ENCODE peak calls at places on chromosomes 12 and 14, in ten cellular contexts. M is GM12878; L is HL-60; C is AG09309; V is coronary artery; G is AG10803; X is choroid plexus epithelial cell; E is CD8-positive, alpha-beta memory T cell; J is tibial nerve; Y is effector memory CD4-positive, alpha-beta T cell. A is an unnamed sample.

GRCh38 chr12:57893460-57894353 is 47.2 kb upstream of the CTDSP2 start:
- DNase-seq in M (no peak), L (peak; percentile 83), C (peak; percentile 88), V (peak; percentile 96), G (peak; percentile 97), X (peak; percentile 95), E (no peak), J (peak; percentile 85), Y (no peak), A (no peak)

GRCh38 chr12:43044241-43044640 is 454.7 kb upstream of the PRICKLE1 start:
- DNase-seq in M (no peak), L (no peak), C (peak; percentile 35), V (no peak), G (peak; percentile 16), X (peak; percentile 37), E (no peak), J (no peak), Y (no peak), A (no peak)

GRCh38 chr12:27493260-27493935 is 30.6 kb upstream of the PPFIBP1 start:
- DNase-seq in M (no peak), L (no peak), C (no peak), V (no peak), G (no peak), X (peak; percentile 43), E (no peak), J (no peak), Y (no peak), A (no peak)

GRCh38 chr12:77724367-77724957 is 106.2 kb upstream of the NAV3 start:
- DNase-seq in M (no peak), L (no peak), C (peak; percentile 13), V (no peak), G (peak; percentile 45), X (peak; percentile 82), E (no peak), J (no peak), Y (no peak), A (no peak)

GRCh38 chr12:71460850-71461609 is 21.4 kb downstream of the LGR5 start:
- DNase-seq in M (no peak), L (no peak), C (no peak), V (no peak), G (no peak), X (no peak), E (no peak), J (no peak), Y (no peak), A (no peak)

GRCh38 chr12:109666068-109666467 is 47.6 kb upstream of the FAM222A start:
- DNase-seq in M (no peak), L (no peak), C (no peak), V (no peak), G (no peak), X (no peak), E (no peak), J (no peak), Y (no peak), A (no peak)

GRCh38 chr14:32514236-32514635 is 185.1 kb downstream of the AKAP6 start:
- DNase-seq in M (no peak), L (no peak), C (no peak), V (no peak), G (no peak), X (peak; percentile 38), E (no peak), J (no peak), Y (no peak), A (no peak)

GRCh38 chr12:65525501-65526141 is 247.1 kb downstream of the MSRB3 start:
- DNase-seq in M (no peak), L (no peak), C (peak; percentile 84), V (no peak), G (peak; percentile 96), X (no peak), E (no peak), J (no peak), Y (no peak), A (no peak)

GRCh38 chr14:99260652-99261551 is 11.1 kb downstream of the BCL11B start:
- DNase-seq in M (no peak), L (no peak), C (no peak), V (no peak), G (no peak), X (no peak), E (peak; percentile 56), J (no peak), Y (no peak), A (no peak)

GRCh38 chr14:99258341-99258781 is 13.6 kb downstream of the BCL11B start:
- DNase-seq in M (no peak), L (no peak), C (no peak), V (no peak), G (no peak), X (no peak), E (no peak), J (no peak), Y (no peak), A (no peak)

GRCh38 chr14:99260116-99260515 is 11.9 kb downstream of the BCL11B start:
- DNase-seq in M (no peak), L (no peak), C (no peak), V (no peak), G (no peak), X (no peak), E (no peak), J (no peak), Y (no peak), A (no peak)

GRCh38 chr14:99258884-99259283 is 13.1 kb downstream of the BCL11B start:
- DNase-seq in M (no peak), L (no peak), C (no peak), V (no peak), G (no peak), X (no peak), E (no peak), J (no peak), Y (no peak), A (no peak)

DNA sequence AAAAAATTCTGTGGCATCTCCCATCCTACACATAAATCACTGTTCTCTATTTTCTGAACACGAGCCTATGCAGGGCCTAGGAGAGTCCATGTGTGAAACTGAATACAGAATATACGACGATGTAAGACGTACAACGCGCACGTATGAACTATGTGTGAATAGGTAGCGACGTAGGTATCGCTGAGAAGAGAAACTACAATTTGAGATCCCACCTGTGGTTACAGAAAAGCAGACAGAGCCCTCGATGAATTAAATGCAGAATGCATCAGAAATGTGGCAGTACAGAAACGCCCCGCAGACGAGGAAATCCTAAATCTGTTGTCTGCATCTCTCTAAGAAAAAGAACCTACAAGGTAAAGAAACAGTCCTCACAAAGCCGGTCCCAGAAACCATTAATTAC is 12.7 kb downstream of the BCL11B start:
- DNase-seq in M (no peak), L (no peak), C (no peak), V (no peak), G (no peak), X (no peak), E (no peak), J (no peak), Y (peak; percentile 63), A (no peak)
- H3K4me3 ChIP-seq in M (no peak overlapping the region), L (no peak overlapping the region), C (no peak overlapping the region), V (no peak overlapping the region), G (peak overlapping the region; percentile 44), X (no peak overlapping the region), E (peak overlapping the region; percentile 65), J (no peak overlapping the region), Y (peak overlapping the region; percentile 43), A (no peak overlapping the region)

DNA sequence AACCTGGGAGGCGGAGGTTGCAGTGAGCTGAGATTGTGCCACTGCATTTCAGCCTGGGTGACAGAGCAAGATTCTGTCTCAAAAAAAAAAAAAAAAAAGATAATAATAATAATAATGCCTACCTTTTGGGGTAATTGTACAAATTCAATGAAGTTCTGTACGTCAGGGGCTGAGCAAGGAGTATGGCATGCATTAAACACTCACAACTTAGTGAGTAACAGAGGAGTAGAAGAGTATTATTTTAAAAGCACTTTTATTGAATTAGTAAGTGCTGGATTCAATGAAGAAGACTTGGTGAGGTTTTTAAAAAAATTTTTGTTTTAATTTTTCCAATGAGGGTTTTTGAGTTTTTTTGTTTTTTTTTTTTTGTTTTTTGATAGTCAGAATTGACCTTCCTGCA is 783.6 kb upstream of the TBX3 start:
- DNase-seq in M (no peak), L (no peak), C (no peak), V (no peak), G (no peak), X (no peak), E (no peak), J (no peak), Y (no peak), A (no peak)
- H3K4me3 ChIP-seq in M (no peak overlapping the region), L (no peak overlapping the region), C (no peak overlapping the region), V (no peak overlapping the region), G (no peak overlapping the region), X (no peak overlapping the region), E (no peak overlapping the region), J (no peak overlapping the region), Y (no peak overlapping the region), A (no peak overlapping the region)

GRCh38 chr12:131862084-131862441 is 32.4 kb upstream of the ULK1 start:
- DNase-seq in M (no peak), L (no peak), C (no peak), V (no peak), G (no peak), X (no peak), E (no peak), J (no peak), Y (no peak), A (no peak)

GRCh38 chr12:131863711-131864396 is 30.6 kb upstream of the ULK1 start:
- DNase-seq in M (no peak), L (no peak), C (no peak), V (no peak), G (no peak), X (no peak), E (no peak), J (no peak), Y (no peak), A (no peak)

GRCh38 chr12:131862600-131862993 is 31.8 kb upstream of the ULK1 start:
- DNase-seq in M (no peak), L (no peak), C (no peak), V (no peak), G (no peak), X (no peak), E (no peak), J (no peak), Y (no peak), A (no peak)

GRCh38 chr12:131864469-131864868 is 30.0 kb upstream of the ULK1 start:
- DNase-seq in M (no peak), L (no peak), C (no peak), V (no peak), G (no peak), X (no peak), E (no peak), J (no peak), Y (no peak), A (no peak)

DNA sequence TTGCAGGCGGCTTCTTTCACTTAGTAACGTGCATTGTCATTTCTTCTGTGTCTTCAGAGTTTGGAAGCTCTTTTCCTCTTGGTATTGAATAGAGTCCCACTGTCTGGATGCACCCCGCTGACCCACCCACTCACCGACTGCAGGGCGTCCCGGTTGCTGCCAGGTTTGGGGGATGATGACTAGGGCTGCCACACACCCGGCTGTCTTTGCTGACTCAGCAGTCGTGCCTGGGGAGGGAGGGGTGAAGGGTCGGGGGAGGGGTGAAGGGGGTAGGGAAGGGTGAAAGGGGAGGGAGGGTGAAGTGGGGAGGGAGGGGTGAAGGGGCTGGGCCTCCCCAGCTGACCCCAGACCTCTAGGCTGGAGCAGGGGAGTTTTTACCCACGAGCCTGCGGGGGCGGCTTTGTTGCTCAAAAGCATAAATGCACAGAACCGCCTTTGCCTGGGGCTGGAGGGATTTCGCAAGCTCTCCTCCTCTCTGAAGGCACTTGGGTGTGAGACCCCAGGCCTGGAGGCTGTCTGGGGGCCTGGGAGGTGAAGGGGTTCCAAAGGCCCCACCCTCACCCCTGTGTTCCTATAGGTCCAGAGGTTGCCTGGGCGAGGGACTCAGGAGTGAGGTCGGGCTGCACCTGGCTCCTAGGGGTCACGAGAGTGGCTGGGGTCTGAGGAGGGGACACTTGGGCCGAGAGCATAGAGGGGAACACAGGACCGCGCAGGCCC is 31.3 kb upstream of the ULK1 start:
- DNase-seq in M (no peak), L (peak; percentile 63), C (no peak), V (no peak), G (no peak), X (peak; percentile 46), E (no peak), J (no peak), Y (no peak), A (no peak)
- H3K4me3 ChIP-seq in M (no peak overlapping the region), L (no peak overlapping the region), C (no peak overlapping the region), V (no peak overlapping the region), G (no peak overlapping the region), X (no peak overlapping the region), E (no peak overlapping the region), J (no peak overlapping the region), Y (no peak overlapping the region), A (no peak overlapping the region)

DNA sequence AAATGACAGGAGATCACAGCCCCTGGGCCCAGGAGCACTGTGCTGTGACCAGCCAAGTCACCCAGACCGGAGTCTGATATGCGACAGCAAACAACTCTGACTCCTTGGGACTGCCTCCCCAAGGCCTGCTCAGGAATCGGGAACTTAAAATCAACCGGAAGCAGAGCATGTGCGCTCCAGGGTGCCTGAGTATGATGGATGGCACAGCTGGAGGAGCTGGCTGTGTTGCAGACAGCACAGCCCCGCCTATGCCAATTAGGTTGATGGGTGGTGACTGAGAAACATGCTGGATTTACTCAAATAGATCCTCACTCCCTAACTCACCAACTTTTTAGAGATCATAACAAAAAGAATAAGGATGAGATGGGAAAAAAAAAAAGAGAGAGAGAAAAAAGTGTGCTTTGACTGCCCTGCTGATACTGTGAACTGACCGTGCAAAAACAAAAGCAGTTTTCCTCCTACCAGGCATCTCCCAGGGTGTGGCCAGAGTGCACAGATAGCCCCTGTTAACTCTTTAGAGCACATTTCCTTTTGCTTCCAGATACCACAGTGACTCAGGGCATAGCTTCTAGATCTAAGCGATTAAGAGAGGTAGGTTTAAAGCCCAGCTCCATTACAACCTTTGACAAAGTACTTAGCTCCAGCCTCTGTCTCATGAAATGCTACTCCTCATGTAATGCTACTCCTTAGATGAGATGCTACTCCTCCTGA is 27.4 kb upstream of the STON2 start:
- DNase-seq in M (no peak), L (peak; percentile 36), C (no peak), V (peak; percentile 74), G (no peak), X (no peak), E (no peak), J (no peak), Y (no peak), A (no peak)
- H3K4me3 ChIP-seq in M (no peak overlapping the region), L (no peak overlapping the region), C (no peak overlapping the region), V (no peak overlapping the region), G (no peak overlapping the region), X (no peak overlapping the region), E (no peak overlapping the region), J (no peak overlapping the region), Y (no peak overlapping the region), A (no peak overlapping the region)